ENCODE peak calls at places on chromosomes 7 and 10, in eight cellular contexts. K is nephron progenitor cell; B is cardiac fibroblast; W is Peyer's patch; V is OCI-LY7; O is CD4-positive, alpha-beta T cell; Z is psoas muscle; I is mucosa of descending colon. L is an unnamed sample.
A peak's percentile ranks its signal among the peaks of the same experiment; 100 is the strongest.

GRCh38 chr10:49055231-49055850 is 60.0 kb downstream of the VSTM4 start:
- DNase-seq in K (no peak), B (peak; percentile 14), W (no peak), V (no peak), O (no peak), Z (no peak), I (no peak), L (peak; percentile 48)

GRCh38 chr7:16695621-16696237 is 49.7 kb downstream of the BZW2 start:
- DNase-seq in K (peak; percentile 3), B (peak; percentile 81), W (no peak), V (peak; percentile 19), O (no peak), Z (no peak), I (peak; percentile 76), L (peak; percentile 65)

GRCh38 chr10:132243141-132243540 is 56.4 kb downstream of the DPYSL4 start:
- DNase-seq in K (no peak), B (no peak), W (no peak), V (no peak), O (no peak), Z (no peak), I (no peak), L (no peak)

GRCh38 chr10:115056186-115056585 is 37.0 kb upstream of the ATRNL1 start:
- DNase-seq in K (no peak), B (no peak), W (no peak), V (no peak), O (no peak), Z (no peak), I (no peak), L (no peak)

GRCh38 chr7:76037310-76037709 is 10.5 kb downstream of the STYXL1 start:
- DNase-seq in K (no peak), B (peak; percentile 45), W (no peak), V (no peak), O (no peak), Z (peak; percentile 75), I (no peak), L (peak; percentile 65)

GRCh38 chr10:107098326-107098725 is 66.2 kb downstream of the SORCS1 start:
- DNase-seq in K (no peak), B (no peak), W (no peak), V (no peak), O (no peak), Z (no peak), I (no peak), L (no peak)

GRCh38 chr7:115933463-115933862 is 97.1 kb downstream of the TFEC start:
- DNase-seq in K (no peak), B (no peak), W (no peak), V (no peak), O (no peak), Z (no peak), I (no peak), L (peak; percentile 18)

GRCh38 chr7:64045301-64046040 is at the start of gene ZNF727:
- DNase-seq in K (no peak), B (no peak), W (peak; percentile 30), V (no peak), O (no peak), Z (peak; percentile 75), I (peak; percentile 56), L (no peak)

GRCh38 chr10:57657164-57657765 is 610.4 kb downstream of the IPMK start:
- DNase-seq in K (peak; percentile 60), B (peak; percentile 69), W (no peak), V (peak; percentile 62), O (no peak), Z (peak; percentile 12), I (peak; percentile 59), L (peak; percentile 73)

GRCh38 chr10:79457256-79457785 is 11.9 kb upstream of the ZCCHC24 start:
- DNase-seq in K (no peak), B (no peak), W (no peak), V (no peak), O (no peak), Z (no peak), I (no peak), L (no peak)

GRCh38 chr10:50739618-50740350 is at the start of gene ASAH2B:
- DNase-seq in K (peak; percentile 74), B (peak; percentile 80), W (peak; percentile 72), V (peak; percentile 43), O (peak; percentile 73), Z (peak; percentile 81), I (peak; percentile 88), L (peak; percentile 81)

GRCh38 chr7:66905689-66906088 is 15.3 kb upstream of the TMEM248 start:
- DNase-seq in K (no peak), B (no peak), W (no peak), V (no peak), O (no peak), Z (no peak), I (no peak), L (no peak)
- TF ChIP-seq CTCF in K (no peak), B (peak; percentile 28), W (peak; percentile 15), V (peak; percentile 51), O (no peak), Z (no peak), I (no peak), L (no peak)

GRCh38 chr7:42736931-42737330 is 174.9 kb downstream of the C7orf25 start:
- DNase-seq in K (no peak), B (no peak), W (no peak), V (no peak), O (no peak), Z (no peak), I (no peak), L (peak; percentile 24)
- TF ChIP-seq CTCF in K (peak; percentile 12), B (no peak), W (no peak), V (no peak), O (no peak), Z (no peak), I (no peak), L (no peak)

GRCh38 chr10:93115661-93116383 is 42.1 kb downstream of the CYP26A1 start:
- DNase-seq in K (peak; percentile 63), B (peak; percentile 60), W (peak; percentile 66), V (peak; percentile 74), O (peak; percentile 62), Z (peak; percentile 63), I (peak; percentile 93), L (peak; percentile 82)
- TF ChIP-seq CTCF in K (no peak), B (peak; percentile 69), W (peak; percentile 44), V (peak; percentile 70), O (peak; percentile 49), Z (peak; percentile 15), I (peak; percentile 41), L (peak; percentile 43)

GRCh38 chr7:127680983-127681382 is 29.0 kb downstream of the SND1 start:
- DNase-seq in K (no peak), B (no peak), W (no peak), V (no peak), O (no peak), Z (no peak), I (no peak), L (no peak)
- TF ChIP-seq CTCF in K (no peak), B (no peak), W (no peak), V (no peak), O (no peak), Z (no peak), I (no peak), L (no peak)

GRCh38 chr7:4849390-4849789 is 12.4 kb downstream of the PAPOLB start:
- DNase-seq in K (no peak), B (peak; percentile 23), W (no peak), V (peak; percentile 31), O (no peak), Z (no peak), I (peak; percentile 20), L (peak; percentile 62)
- TF ChIP-seq CTCF in K (no peak), B (peak; percentile 37), W (peak; percentile 25), V (peak; percentile 69), O (peak; percentile 27), Z (peak; percentile 12), I (no peak), L (peak; percentile 47)

L was measured in MCF 10A.